ENCODE peak calls at places on chromosomes 4 and X, in four cellular contexts. Z is K562, B is HepG2, H is GM12878. E is an unnamed sample.

GRCh38 chr4:67687639-67688038 is 13.3 kb downstream of the UBA6 start:
- DNase-seq in H (no peak), B (no peak), Z (no peak), E (no peak)

GRCh38 chr4:163681208-163681821 is 186.8 kb downstream of the TMA16 start:
- DNase-seq in H (no peak), Z (peak), B (peak), E (peak)

GRCh38 chr4:16894406-16894805 is 4.0 kb downstream of the LDB2 start:
- DNase-seq in B (no peak), H (no peak), Z (no peak), E (no peak)

GRCh38 chr4:106051496-106051895 is 156.2 kb downstream of the NPNT start:
- DNase-seq in H (no peak), Z (no peak), B (no peak), E (no peak)

GRCh38 chr4:52744588-52744987 is 6.6 kb downstream of the ERVMER34-1 start:
- DNase-seq in Z (no peak), H (no peak), B (no peak), E (no peak)

GRCh38 chrX:63561425-63561824 is 210.3 kb upstream of the SPIN4 start:
- DNase-seq in B (no peak), Z (peak), H (no peak), E (no peak)

GRCh38 chrX:1420371-1420770 is 28.5 kb upstream of the SLC25A6 start:
- DNase-seq in Z (peak), B (no peak), H (no peak), E (no peak)

GRCh38 chrX:44470816-44471215 is 71.8 kb downstream of the FUNDC1 start:
- DNase-seq in H (no peak), B (no peak), Z (no peak), E (no peak)

GRCh38 chrX:9668537-9668936 is 97.1 kb downstream of the GPR143 start:
- DNase-seq in H (no peak), B (no peak), Z (no peak), E (no peak)

GRCh38 chrX:110216027-110216426 is 101.9 kb downstream of the AMMECR1 start:
- DNase-seq in Z (no peak), B (no peak), H (no peak), E (no peak)

GRCh38 chr4:103204114-103204513 is 6.0 kb upstream of the CENPE start:
- DNase-seq in H (no peak), B (peak), Z (peak), E (no peak)

GRCh38 chr4:20192754-20193521 is 58.8 kb upstream of the SLIT2 start:
- DNase-seq in H (no peak), Z (no peak), B (no peak), E (no peak)

GRCh38 chrX:132737743-132738142 is 220.7 kb downstream of the HS6ST2 start:
- DNase-seq in B (no peak), H (no peak), Z (no peak), E (no peak)

GRCh38 chr4:186932196-186932595 is 208.5 kb upstream of the FAT1 start:
- DNase-seq in B (peak), Z (no peak), H (no peak), E (no peak)

GRCh38 chrX:151754042-151754419 is 19.5 kb downstream of the CNGA2 start:
- DNase-seq in B (no peak), Z (no peak), H (no peak), E (no peak)

GRCh38 chrX:21855937-21856415 is at the start of gene YY2:
- DNase-seq in B (no peak), Z (no peak), H (no peak), E (no peak)

GRCh38 chr4:119286377-119287002 is 35.4 kb downstream of the FABP2 start:
- DNase-seq in Z (peak), B (peak), H (no peak), E (no peak)

GRCh38 chrX:45164021-45164621 is 36.6 kb downstream of the DIPK2B start:
- DNase-seq in H (no peak), B (no peak), Z (peak), E (no peak)

GRCh38 chr4:118345813-118346212 is 7.0 kb downstream of the PRSS12 start:
- DNase-seq in H (no peak), Z (no peak), B (no peak), E (no peak)

GRCh38 chr4:141703497-141703896 is 67.1 kb downstream of the IL15 start:
- DNase-seq in Z (no peak), H (no peak), B (no peak), E (no peak)

GRCh38 chr4:8847764-8848163 is 23.9 kb downstream of the HMX1 start:
- DNase-seq in H (no peak), B (no peak), Z (peak), E (peak)

GRCh38 chr4:68874507-68874906 is 58.7 kb downstream of the UGT2B10 start:
- DNase-seq in H (no peak), Z (no peak), B (no peak), E (no peak)

GRCh38 chrX:131747173-131747572 is 203.3 kb downstream of the OR13H1 start:
- DNase-seq in B (no peak), H (peak), Z (no peak), E (no peak)

GRCh38 chrX:69154051-69154450 is 11.2 kb downstream of the PJA1 start:
- DNase-seq in H (no peak), Z (no peak), B (no peak), E (no peak)

GRCh38 chrX:106728337-106728736 is 1.8 kb downstream of the RNF128 start:
- DNase-seq in H (no peak), B (no peak), Z (no peak), E (no peak)

GRCh38 chrX:791479-792034 is 161.0 kb downstream of the SHOX start:
- DNase-seq in H (no peak), B (no peak), Z (no peak), E (no peak)

GRCh38 chr4:57351716-57352115 is 241.5 kb upstream of the IGFBP7 start:
- DNase-seq in Z (no peak), H (no peak), B (no peak), E (no peak)

GRCh38 chr4:157996061-157996460 is 176.8 kb downstream of the GASK1B start:
- DNase-seq in B (no peak), Z (no peak), H (no peak), E (no peak)

GRCh38 chr4:176001171-176002006 is 64.3 kb upstream of the WDR17 start:
- DNase-seq in H (no peak), B (no peak), Z (no peak), E (peak)

GRCh38 chrX:110536788-110537187 is 178.1 kb downstream of the RTL9 start:
- DNase-seq in Z (no peak), H (no peak), B (no peak), E (no peak)

GRCh38 chr4:123266221-123266620 is 130.4 kb upstream of the SPRY1 start:
- DNase-seq in Z (no peak), B (no peak), H (no peak), E (no peak)

GRCh38 chr4:118034061-118034785 is at the start of gene NDST3:
- DNase-seq in H (no peak), Z (peak), B (peak), E (peak)

GRCh38 chrX:15570145-15570544 is 30.6 kb downstream of the ACE2 start:
- DNase-seq in Z (no peak), H (no peak), B (no peak), E (no peak)

GRCh38 chrX:2820131-2820771 is 8.5 kb upstream of the GYG2 start:
- DNase-seq in H (no peak), Z (no peak), B (no peak), E (no peak)

GRCh38 chr4:94419549-94419948 is 32.2 kb upstream of the PDLIM5 start:
- DNase-seq in B (no peak), H (no peak), Z (no peak), E (no peak)

DNA sequence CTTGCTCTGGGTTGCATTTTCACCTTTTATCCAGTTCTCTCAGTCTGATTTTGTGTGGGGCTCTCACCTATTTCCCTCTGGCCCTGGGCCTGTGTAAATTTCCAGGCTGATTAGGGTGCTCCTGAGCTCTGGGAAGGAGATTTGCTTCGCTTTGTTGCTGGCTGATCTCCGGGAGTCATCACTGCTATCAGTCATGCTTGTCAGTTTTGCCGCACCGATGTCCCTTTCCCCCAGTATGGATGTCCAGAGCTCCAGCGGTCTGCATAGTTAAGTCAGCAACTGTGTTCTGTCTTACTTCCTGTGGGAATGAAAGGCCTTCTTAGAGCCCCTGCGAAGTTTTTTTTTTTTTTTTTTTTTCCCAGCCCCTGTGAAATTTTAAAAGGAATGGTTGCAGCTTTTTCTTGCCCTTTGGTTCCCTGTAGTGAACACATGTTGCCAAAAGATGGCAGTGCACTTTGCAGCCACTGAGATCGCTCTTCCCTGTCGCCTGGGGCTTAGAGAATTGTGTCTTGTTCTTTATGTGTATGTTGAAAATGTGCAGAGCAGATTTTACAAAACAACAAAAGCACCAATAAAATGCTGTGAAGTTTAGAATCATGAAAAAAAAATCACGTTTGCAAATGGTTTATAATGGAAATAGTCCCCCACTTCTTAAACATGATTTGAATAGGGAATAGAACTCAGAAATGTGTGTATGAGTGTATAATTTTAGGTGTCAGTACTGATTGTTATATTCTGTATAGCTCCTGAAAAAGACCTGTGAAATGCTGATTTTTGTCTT is 109.2 kb upstream of the SLC4A4 start:
- DNase-seq in H (no peak), Z (peak), B (peak), E (peak)
- TF ChIP-seq FOXK2 in H (no peak), Z (no peak), B (no peak), E (no peak)

DNA sequence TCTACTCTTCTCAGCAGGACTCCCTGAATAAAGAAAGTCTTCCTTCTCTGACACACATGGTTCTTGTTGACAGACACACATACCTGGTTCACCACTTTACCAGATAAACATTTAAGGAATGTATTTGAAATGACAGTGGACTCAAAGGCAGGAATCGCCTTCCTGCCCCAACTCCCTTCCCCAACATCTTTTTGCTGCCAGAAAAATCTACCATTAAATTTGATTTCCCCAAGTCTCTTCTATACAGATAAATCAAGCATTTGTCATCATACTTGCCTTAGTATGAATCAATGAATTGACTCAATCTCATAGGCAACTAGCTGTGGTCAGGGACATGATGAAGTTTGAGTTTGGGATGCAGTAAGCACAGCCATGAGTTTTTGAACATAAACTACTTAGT is 23.3 kb upstream of the ANXA5 start:
- DNase-seq in Z (no peak), B (peak), H (no peak), E (no peak)
- TF ChIP-seq TARDBP in Z (no peak), B (no peak), H (no peak), E (no peak)

DNA sequence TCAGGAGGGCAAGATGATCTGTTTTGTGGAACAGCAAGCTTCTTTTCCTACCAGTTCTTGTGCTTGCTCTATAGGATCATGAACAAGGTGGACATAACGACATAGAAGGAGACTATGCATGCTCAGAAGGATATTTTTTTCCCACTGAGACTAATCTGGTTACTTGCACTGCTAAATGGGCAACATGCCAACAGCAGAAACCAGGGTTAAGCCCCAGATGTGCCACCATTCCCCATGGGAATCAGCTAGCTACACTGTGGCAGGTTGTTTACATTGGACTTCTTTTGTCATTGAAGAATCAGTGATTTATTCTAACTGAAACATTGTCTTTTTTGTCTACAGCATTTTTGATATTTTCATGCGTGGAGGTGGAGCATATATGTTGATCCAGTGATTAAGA is 165.6 kb downstream of the C4orf33 start:
- DNase-seq in H (no peak), B (no peak), Z (no peak), E (no peak)
- TF ChIP-seq SP1 in H (no peak), B (no peak), Z (no peak), E (no peak)

DNA sequence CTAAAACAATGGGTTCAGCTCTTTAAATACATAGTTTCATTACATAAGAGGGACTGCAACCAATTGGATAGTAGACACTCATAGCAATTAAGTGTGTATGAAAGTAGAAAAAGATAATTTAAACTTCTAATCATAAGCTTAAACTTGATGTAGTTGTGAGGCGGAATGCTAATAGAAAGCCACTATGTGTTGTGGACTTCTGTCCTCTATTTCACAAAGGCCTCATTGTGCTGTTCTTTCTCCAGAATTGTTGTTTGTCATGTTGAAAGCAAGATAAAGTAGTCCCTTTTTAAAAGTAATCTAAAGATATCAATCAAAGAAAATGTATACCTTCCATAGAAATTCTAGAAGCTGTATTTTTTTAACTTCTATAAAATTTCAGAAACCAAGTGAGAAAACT is 329.4 kb downstream of the KLHL4 start:
- DNase-seq in H (no peak), B (peak), Z (no peak), E (no peak)
- TF ChIP-seq FOXK2 in H (no peak), B (no peak), Z (no peak), E (no peak)

GRCh38 chrX:46961574-46962279 is 49.5 kb downstream of the JADE3 start:
- DNase-seq in Z (no peak), H (no peak), B (no peak), E (no peak)

GRCh38 chrX:46965125-46965758 is 53.0 kb downstream of the JADE3 start:
- DNase-seq in H (no peak), B (no peak), Z (no peak), E (no peak)

GRCh38 chrX:46967547-46967946 is 55.3 kb downstream of the JADE3 start:
- DNase-seq in Z (no peak), B (no peak), H (peak), E (no peak)
- TF ChIP-seq TARDBP in Z (no peak), B (no peak), H (no peak), E (no peak)

DNA sequence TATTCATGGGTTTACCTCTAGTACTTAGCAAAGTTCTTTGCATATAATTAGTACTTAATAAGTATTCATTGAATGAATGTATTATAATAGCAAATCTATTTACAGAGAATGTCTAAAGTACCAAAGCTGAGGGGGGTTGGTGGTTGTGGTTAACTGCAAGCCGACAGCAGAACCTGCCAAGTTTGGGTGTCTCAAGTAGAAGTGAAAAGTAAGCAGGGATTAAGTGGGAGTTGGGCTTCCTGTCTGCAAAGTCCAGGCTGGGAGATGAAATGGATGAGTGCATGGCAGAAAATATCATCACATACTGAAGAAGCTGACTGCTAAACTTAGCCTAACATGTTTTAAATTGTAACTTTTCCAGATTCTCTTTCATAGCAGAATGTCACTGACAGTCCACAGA is 169.6 kb downstream of the CAMK2D start:
- DNase-seq in B (no peak), H (no peak), Z (no peak), E (no peak)
- TF ChIP-seq SP1 in B (no peak), H (no peak), Z (no peak), E (no peak)

GRCh38 chr4:140152015-140152703 is 1.8 kb downstream of the MAML3 start:
- DNase-seq in B (no peak), Z (peak), H (no peak), E (peak)
- TF ChIP-seq FOXK2 in B (no peak), Z (no peak), H (no peak), E (no peak)